ENCODE peak calls at places on chromosome 20, in five cellular contexts. Z is GM23338, E is HepG2, U is A549, I is PC-3. V is an unnamed sample. For H3K4me1, the result is how much of the 10 kb centered on the place peaks cover.

GRCh38 chr20:35226126-35226774 is at the start of gene MMP24:
- DNase-seq in Z (peak), E (no peak), U (no peak), I (no peak), V (no peak)

GRCh38 chr20:35561268-35561667 is 19.4 kb downstream of the ERGIC3 start:
- DNase-seq in Z (peak), E (peak), U (peak), I (peak), V (peak)

GRCh38 chr20:58698741-58699141 is 6.1 kb downstream of the NPEPL1 start:
- DNase-seq in Z (no peak), E (no peak), U (no peak), I (no peak), V (peak)

GRCh38 chr20:23120936-23121765 is 35.0 kb upstream of the CD93 start:
- DNase-seq in Z (no peak), E (no peak), U (no peak), I (no peak), V (peak)

GRCh38 chr20:25372584-25373336 is 17.9 kb downstream of the ABHD12 start:
- DNase-seq in Z (no peak), E (no peak), U (no peak), I (peak), V (peak)

GRCh38 chr20:48198951-48199431 is 413.7 kb upstream of the SULF2 start:
- DNase-seq in Z (no peak), E (no peak), U (no peak), I (peak), V (no peak)

GRCh38 chr20:11344939-11345338 is 572.8 kb upstream of the BTBD3 start:
- DNase-seq in Z (no peak), E (no peak), U (no peak), I (no peak), V (no peak)

GRCh38 chr20:32110173-32110704 is 725 bp downstream of the TM9SF4 start:
- DNase-seq in Z (no peak), E (no peak), U (no peak), I (no peak), V (no peak)

GRCh38 chr20:37749185-37749584 is 55.4 kb downstream of the CTNNBL1 start:
- DNase-seq in Z (no peak), E (no peak), U (no peak), I (no peak), V (no peak)

GRCh38 chr20:54266844-54267243 is 59.0 kb downstream of the PFDN4 start:
- DNase-seq in Z (no peak), E (no peak), U (no peak), I (no peak), V (no peak)

GRCh38 chr20:57680934-57681914 is 28.6 kb downstream of the PMEPA1 start:
- DNase-seq in Z (no peak), E (no peak), U (no peak), I (no peak), V (no peak)
- H3K4me1 ChIP-seq in Z (half or more), E (under half), U (half or more), I (under half), V (under half)

DNA sequence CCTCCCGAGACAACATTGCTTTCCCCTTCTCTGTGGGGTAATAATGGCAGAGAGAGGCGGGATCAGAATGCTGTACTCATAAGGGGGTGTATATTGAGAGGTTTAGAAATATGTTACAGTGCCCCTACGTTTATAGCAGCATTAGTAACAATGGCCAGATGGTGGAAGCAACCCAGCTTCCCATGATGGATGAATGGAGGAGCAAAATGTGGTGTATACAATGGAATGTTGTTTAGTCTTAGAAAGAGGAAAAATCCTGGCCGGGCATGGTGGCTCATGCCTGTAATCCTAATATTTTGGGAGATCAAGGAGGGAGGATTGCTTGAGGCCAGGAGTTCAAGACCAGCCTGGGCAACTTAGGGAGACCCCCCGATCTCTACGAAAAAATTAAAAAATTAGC is 12.9 kb downstream of the BANF2 start:
- DNase-seq in Z (no peak), E (no peak), U (no peak), I (no peak), V (no peak)
- H3K4me1 ChIP-seq in Z (under half), E (half or more), U (under half), I (under half), V (under half)

GRCh38 chr20:3814928-3815495 is 5.3 kb upstream of the AP5S1 start:
- DNase-seq in Z (no peak), E (no peak), U (no peak), I (no peak), V (no peak)

GRCh38 chr20:3812975-3813599 is 7.3 kb upstream of the AP5S1 start:
- DNase-seq in Z (no peak), E (no peak), U (no peak), I (no peak), V (no peak)

GRCh38 chr20:3813758-3814581 is 6.4 kb upstream of the AP5S1 start:
- DNase-seq in Z (no peak), E (no peak), U (no peak), I (no peak), V (no peak)

GRCh38 chr20:3811421-3812258 is 8.7 kb upstream of the AP5S1 start:
- DNase-seq in Z (no peak), E (peak), U (peak), I (peak), V (peak)

DNA sequence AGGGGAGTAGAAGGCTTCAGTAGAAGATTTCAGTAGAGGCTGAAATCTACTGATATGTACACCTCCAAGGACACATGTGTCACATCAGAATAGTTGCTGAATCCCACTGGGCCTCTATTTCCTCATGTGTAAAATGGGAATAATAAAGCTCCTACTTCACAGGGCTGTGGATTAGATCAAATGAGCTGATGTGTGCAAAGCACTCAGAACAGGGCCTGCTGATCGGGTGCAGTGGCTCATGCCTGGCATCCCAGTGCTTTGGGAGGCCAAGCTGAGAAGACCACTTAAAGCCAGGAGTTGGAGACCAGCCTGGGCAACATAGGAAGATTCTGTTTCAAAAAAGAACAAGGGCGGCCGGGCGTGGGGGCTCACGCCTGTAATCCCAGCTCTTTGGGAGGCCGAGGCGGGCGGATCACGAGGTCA is 8.1 kb upstream of the AP5S1 start:
- DNase-seq in Z (no peak), E (no peak), U (no peak), I (no peak), V (no peak)
- H3K4me1 ChIP-seq in Z (under half), E (half or more), U (half or more), I (half or more), V (under half)

DNA sequence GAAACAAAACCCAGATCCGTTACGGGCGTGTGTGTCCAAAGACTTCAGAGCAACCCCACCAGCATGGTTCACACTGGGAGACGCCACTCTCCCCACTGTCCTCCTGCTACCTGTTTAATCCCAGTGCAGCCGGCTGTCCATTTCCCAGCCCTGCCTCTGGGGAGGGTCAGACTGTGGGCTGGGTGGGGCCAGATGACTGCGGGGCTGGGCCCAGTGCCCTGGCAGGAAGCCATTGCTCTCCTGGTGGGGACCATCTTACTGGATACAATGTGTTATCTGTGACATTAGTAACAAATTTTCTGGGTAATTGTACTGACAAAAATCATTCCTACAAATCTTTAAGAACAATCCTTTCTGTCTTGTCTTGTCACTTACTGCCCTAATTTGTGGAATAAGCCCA is 38.0 kb upstream of the PCMTD2 start:
- DNase-seq in Z (no peak), E (no peak), U (no peak), I (no peak), V (no peak)
- H3K4me1 ChIP-seq in Z (under half), E (half or more), U (under half), I (under half), V (under half)

GRCh38 chr20:41154436-41155176 is 17.3 kb downstream of the PLCG1 start:
- DNase-seq in Z (no peak), E (no peak), U (no peak), I (no peak), V (peak)
- H3K4me1 ChIP-seq in Z (under half), E (half or more), U (under half), I (under half), V (under half)